ENCODE peak calls at places on chromosomes 12 and 14, in nine cellular contexts. Y, N, I, J, W, T, P, O and X are unnamed samples.
A peak's percentile ranks its signal among the peaks of the same experiment; 100 is the strongest.

GRCh38 chr12:94290353-94290752 is 142.0 kb downstream of the PLXNC1 start:
- DNase-seq in P (no peak), N (no peak), O (no peak), J (no peak), Y (no peak), W (no peak), I (peak; percentile 12), T (peak; percentile 19), X (no peak)

GRCh38 chr14:85056228-85056627 is 473.7 kb upstream of the FLRT2 start:
- DNase-seq in J (no peak), O (no peak), N (no peak), I (no peak), Y (no peak), W (no peak), P (no peak), T (no peak), X (no peak)

GRCh38 chr12:40028296-40028695 is 77.6 kb downstream of the SLC2A13 start:
- DNase-seq in W (no peak), Y (no peak), J (no peak), T (no peak), I (no peak), O (no peak), N (no peak), P (no peak), X (no peak)

GRCh38 chr12:18297883-18298282 is 36.6 kb downstream of the PIK3C2G start:
- DNase-seq in P (no peak), I (no peak), W (no peak), T (no peak), Y (no peak), J (no peak), O (no peak), N (no peak), X (no peak)

GRCh38 chr12:75011120-75011519 is 198.5 kb downstream of the KCNC2 start:
- DNase-seq in W (no peak), N (no peak), P (no peak), T (no peak), J (no peak), I (no peak), O (no peak), Y (no peak), X (no peak)

GRCh38 chr12:107351109-107351508 is 257.8 kb upstream of the CRY1 start:
- DNase-seq in T (no peak), J (no peak), P (no peak), O (no peak), I (no peak), W (no peak), Y (no peak), N (no peak), X (no peak)

GRCh38 chr12:103712191-103712590 is 125.1 kb downstream of the STAB2 start:
- DNase-seq in O (no peak), J (no peak), P (no peak), I (no peak), T (no peak), Y (no peak), W (no peak), N (no peak), X (no peak)

GRCh38 chr14:44163946-44164345 is 343.1 kb downstream of the FSCB start:
- DNase-seq in O (no peak), Y (no peak), W (no peak), I (no peak), N (no peak), J (peak; percentile 40), P (no peak), T (peak; percentile 20), X (no peak)

GRCh38 chr14:100406505-100407131 is 83.5 kb downstream of the SLC25A47 start:
- DNase-seq in J (no peak), W (peak; percentile 79), Y (peak; percentile 61), T (peak; percentile 58), I (no peak), N (peak; percentile 69), O (no peak), P (peak; percentile 51), X (no peak)

GRCh38 chr12:50351120-50352043 is 45.0 kb downstream of the FAM186A start:
- DNase-seq in I (no peak), J (peak; percentile 42), Y (no peak), N (no peak), O (peak; percentile 71), W (peak; percentile 62), T (no peak), P (no peak), X (no peak)

GRCh38 chr14:65213316-65213715 is 111.0 kb upstream of the MAX start:
- DNase-seq in T (no peak), Y (no peak), O (no peak), P (no peak), W (no peak), I (no peak), N (no peak), J (no peak), X (no peak)

GRCh38 chr12:82835217-82835616 is 148.5 kb downstream of the TMTC2 start:
- DNase-seq in Y (no peak), N (no peak), T (peak; percentile 13), J (peak; percentile 54), W (no peak), O (no peak), I (no peak), P (peak; percentile 18), X (no peak)

DNA sequence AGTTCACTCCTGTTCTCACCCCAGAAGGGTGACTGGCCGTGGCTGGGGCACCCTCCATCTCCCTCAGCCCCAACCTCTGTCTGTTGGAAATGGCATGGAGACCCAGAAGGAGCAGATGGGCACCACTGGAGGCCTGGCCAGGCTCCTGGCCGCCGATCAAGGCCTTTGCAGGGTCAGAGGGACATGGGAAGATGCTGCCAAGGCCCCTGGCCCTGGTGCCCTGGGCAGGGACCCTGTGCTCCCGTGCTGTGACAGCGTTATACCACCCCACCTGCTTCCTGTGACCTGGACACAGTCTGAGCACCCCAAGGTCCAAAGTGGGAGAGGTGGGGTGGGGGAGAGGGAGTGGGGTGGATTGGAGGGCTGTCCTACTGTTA is 3.5 kb downstream of the INF2 start:
- DNase-seq in P (no peak), O (no peak), W (no peak), I (no peak), T (no peak), Y (no peak), J (no peak), N (peak; percentile 55), X (no peak)
- H3K4me1 ChIP-seq in P (peaks cover 66% of the 10 kb centered on the region), O (peaks cover 70% of the 10 kb centered on the region), W (peaks cover 55% of the 10 kb centered on the region), I (peaks cover 29% of the 10 kb centered on the region), T (peaks cover 39% of the 10 kb centered on the region), Y (peaks cover 68% of the 10 kb centered on the region), J (peaks cover 6% of the 10 kb centered on the region), N (peaks cover 42% of the 10 kb centered on the region), X (peaks cover 48% of the 10 kb centered on the region)

GRCh38 chr12:46020768-46021167 is 30.4 kb upstream of the SCAF11 start:
- DNase-seq in J (no peak), O (no peak), N (no peak), Y (no peak), P (no peak), I (no peak), T (no peak), W (no peak), X (no peak)
- H3K9me3 ChIP-seq in J (no peaks in the 10 kb centered on the region), O (peaks cover 19% of the 10 kb centered on the region), N (no peaks in the 10 kb centered on the region), Y (no peaks in the 10 kb centered on the region), P (peaks cover 4% of the 10 kb centered on the region), I (no peaks in the 10 kb centered on the region), T (no peaks in the 10 kb centered on the region), W (peaks cover 19% of the 10 kb centered on the region), X (peaks cover 7% of the 10 kb centered on the region)

DNA sequence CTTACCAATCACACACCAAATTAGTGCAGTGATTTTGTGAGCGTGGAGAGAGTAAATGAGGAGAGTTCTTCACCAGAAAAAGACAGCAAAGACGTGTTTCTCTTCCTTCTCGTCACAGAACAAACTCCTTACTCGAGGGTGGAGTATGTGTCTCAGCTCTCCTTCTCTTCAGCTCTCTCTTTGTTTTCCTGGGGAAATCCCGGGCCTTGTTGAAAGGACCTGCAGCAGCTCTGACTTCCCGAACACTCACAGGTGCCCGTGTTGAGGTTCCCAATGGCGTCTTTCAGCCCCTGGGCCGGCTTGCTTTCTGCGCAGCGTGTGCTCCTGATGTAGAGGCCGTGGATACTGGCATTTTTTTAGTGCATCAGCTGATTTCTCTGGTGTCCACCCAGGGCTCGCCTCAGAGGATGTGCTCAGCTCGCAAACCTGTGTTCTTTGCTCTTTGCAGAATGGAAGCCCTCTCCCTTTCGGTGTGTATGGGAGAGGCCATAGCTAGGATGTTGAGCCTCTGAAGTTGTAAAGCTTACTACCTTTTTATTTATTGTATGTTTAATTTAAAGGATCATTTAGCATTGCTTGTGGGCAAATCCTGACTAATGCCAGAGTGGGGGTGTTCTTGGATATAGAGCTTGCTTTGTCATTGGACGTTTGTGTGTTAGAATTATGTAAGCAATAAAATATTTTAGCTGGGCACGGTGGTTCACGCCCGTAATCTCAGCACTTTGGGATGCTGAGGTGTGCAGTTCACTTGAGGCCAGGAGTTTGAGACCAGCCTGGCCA is 52.9 kb upstream of the MMP17 start:
- DNase-seq in J (no peak), W (no peak), Y (no peak), N (no peak), T (no peak), P (no peak), O (no peak), I (no peak), X (no peak)
- H3K4me1 ChIP-seq in J (peaks cover 7% of the 10 kb centered on the region), W (no peaks in the 10 kb centered on the region), Y (no peaks in the 10 kb centered on the region), N (no peaks in the 10 kb centered on the region), T (no peaks in the 10 kb centered on the region), P (peaks cover 24% of the 10 kb centered on the region), O (no peaks in the 10 kb centered on the region), I (no peaks in the 10 kb centered on the region), X (no peaks in the 10 kb centered on the region)

GRCh38 chr12:127182018-127182417 is 1085.0 kb upstream of the TMEM132C start:
- DNase-seq in P (no peak), O (no peak), N (no peak), W (no peak), I (no peak), J (no peak), T (no peak), Y (no peak), X (no peak)
- H3K9me3 ChIP-seq in P (peaks cover 8% of the 10 kb centered on the region), O (peaks cover 8% of the 10 kb centered on the region), N (no peaks in the 10 kb centered on the region), W (peaks cover 9% of the 10 kb centered on the region), I (no peaks in the 10 kb centered on the region), J (no peaks in the 10 kb centered on the region), T (no peaks in the 10 kb centered on the region), Y (peaks cover 2% of the 10 kb centered on the region), X (peaks cover under 1% of the 10 kb centered on the region)

DNA sequence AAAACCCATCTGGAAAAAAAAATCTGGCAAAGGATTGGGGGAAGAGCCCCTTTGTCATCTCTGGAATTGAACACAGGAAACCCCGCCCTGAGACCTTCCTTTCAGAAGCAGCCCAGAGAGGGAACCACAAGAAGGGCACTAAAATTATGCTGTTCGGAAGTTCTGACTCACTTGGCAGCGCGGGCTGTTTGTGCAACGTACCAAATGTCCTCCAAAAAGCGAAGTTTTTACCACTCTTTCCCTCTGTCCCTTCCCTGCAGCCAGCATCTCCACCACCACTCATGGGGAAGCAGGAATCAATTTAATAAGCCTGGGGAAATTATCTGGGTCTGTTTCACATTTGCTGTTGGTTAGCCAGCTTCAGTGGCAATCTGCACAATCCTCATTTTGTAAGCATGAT is 3.2 kb upstream of the SYNE3 start:
- DNase-seq in Y (no peak), P (peak; percentile 78), O (peak; percentile 78), N (peak; percentile 82), I (no peak), T (peak; percentile 87), J (peak; percentile 86), W (no peak), X (peak; percentile 80)
- H3K4me1 ChIP-seq in Y (peaks cover 79% of the 10 kb centered on the region), P (peaks cover 65% of the 10 kb centered on the region), O (peaks cover 48% of the 10 kb centered on the region), N (peaks cover 53% of the 10 kb centered on the region), I (peaks cover 16% of the 10 kb centered on the region), T (peaks cover 32% of the 10 kb centered on the region), J (peaks cover 17% of the 10 kb centered on the region), W (peaks cover 52% of the 10 kb centered on the region), X (peaks cover 24% of the 10 kb centered on the region)